ENCODE peak calls at places on chromosome 10, in seven cellular contexts. One of them, this sample, is unnamed.

GRCh38 chr10:70374775-70375614 is 7.4 kb downstream of the LRRC20 start:
- DNase-seq in fibroblast of mammary gland: no peak
- DNase-seq in transverse colon: no peak
- DNase-seq in breast epithelium: no peak
- DNase-seq in BJ: no peak
- DNase-seq in psoas muscle: no peak
- DNase-seq in IMR-90: peak; percentile 51
- DNase-seq in this sample: no peak

GRCh38 chr10:129040377-129040776 is 426.7 kb upstream of the MGMT start:
- DNase-seq in fibroblast of mammary gland: no peak
- DNase-seq in transverse colon: no peak
- DNase-seq in breast epithelium: no peak
- DNase-seq in BJ: no peak
- DNase-seq in psoas muscle: no peak
- DNase-seq in IMR-90: no peak
- DNase-seq in this sample: no peak

GRCh38 chr10:84008878-84009277 is 130.4 kb upstream of the GHITM start:
- DNase-seq in fibroblast of mammary gland: peak; percentile 1
- DNase-seq in transverse colon: peak; percentile 41
- DNase-seq in breast epithelium: no peak
- DNase-seq in BJ: no peak
- DNase-seq in psoas muscle: no peak
- DNase-seq in IMR-90: no peak
- DNase-seq in this sample: no peak

GRCh38 chr10:79502561-79503309 is 9.6 kb upstream of the EIF5AL1 start:
- DNase-seq in fibroblast of mammary gland: no peak
- DNase-seq in transverse colon: no peak
- DNase-seq in breast epithelium: peak; percentile 28
- DNase-seq in BJ: no peak
- DNase-seq in psoas muscle: no peak
- DNase-seq in IMR-90: no peak
- DNase-seq in this sample: no peak

GRCh38 chr10:116621476-116621875 is 723 bp downstream of the PNLIPRP2 start:
- DNase-seq in fibroblast of mammary gland: no peak
- DNase-seq in transverse colon: no peak
- DNase-seq in breast epithelium: no peak
- DNase-seq in BJ: no peak
- DNase-seq in psoas muscle: no peak
- DNase-seq in IMR-90: no peak
- DNase-seq in this sample: no peak

GRCh38 chr10:91924212-91925021 is 847 bp downstream of the BTAF1 start:
- DNase-seq in fibroblast of mammary gland: peak; percentile 18
- DNase-seq in transverse colon: no peak
- DNase-seq in breast epithelium: no peak
- DNase-seq in BJ: no peak
- DNase-seq in psoas muscle: no peak
- DNase-seq in IMR-90: peak; percentile 10
- DNase-seq in this sample: no peak

GRCh38 chr10:37860494-37861190 is 3.2 kb upstream of the ZNF248 start:
- DNase-seq in fibroblast of mammary gland: peak; percentile 88
- DNase-seq in transverse colon: peak; percentile 10
- DNase-seq in breast epithelium: no peak
- DNase-seq in BJ: peak; percentile 40
- DNase-seq in psoas muscle: no peak
- DNase-seq in IMR-90: peak; percentile 82
- DNase-seq in this sample: no peak

GRCh38 chr10:37703074-37703473 is 154.3 kb downstream of the ZNF248 start:
- DNase-seq in fibroblast of mammary gland: no peak
- DNase-seq in transverse colon: no peak
- DNase-seq in breast epithelium: no peak
- DNase-seq in BJ: no peak
- DNase-seq in psoas muscle: no peak
- DNase-seq in IMR-90: no peak
- DNase-seq in this sample: no peak

GRCh38 chr10:111837089-111837488 is 346.5 kb downstream of the GPAM start:
- DNase-seq in fibroblast of mammary gland: no peak
- DNase-seq in transverse colon: no peak
- DNase-seq in breast epithelium: no peak
- DNase-seq in BJ: no peak
- DNase-seq in psoas muscle: no peak
- DNase-seq in IMR-90: no peak
- DNase-seq in this sample: no peak

GRCh38 chr10:132710036-132710686 is 75.8 kb downstream of the NKX6-2 start:
- DNase-seq in fibroblast of mammary gland: no peak
- DNase-seq in transverse colon: no peak
- DNase-seq in breast epithelium: no peak
- DNase-seq in BJ: no peak
- DNase-seq in psoas muscle: peak; percentile 44
- DNase-seq in IMR-90: no peak
- DNase-seq in this sample: no peak

GRCh38 chr10:88933584-88933983 is 19.0 kb downstream of the ACTA2 start:
- DNase-seq in fibroblast of mammary gland: no peak
- DNase-seq in transverse colon: no peak
- DNase-seq in breast epithelium: no peak
- DNase-seq in BJ: no peak
- DNase-seq in psoas muscle: no peak
- DNase-seq in IMR-90: no peak
- DNase-seq in this sample: no peak

GRCh38 chr10:88938039-88938438 is 14.5 kb downstream of the ACTA2 start:
- DNase-seq in fibroblast of mammary gland: no peak
- DNase-seq in transverse colon: no peak
- DNase-seq in breast epithelium: no peak
- DNase-seq in BJ: no peak
- DNase-seq in psoas muscle: no peak
- DNase-seq in IMR-90: no peak
- DNase-seq in this sample: no peak

GRCh38 chr10:88931548-88931947 is 21.0 kb downstream of the ACTA2 start:
- DNase-seq in fibroblast of mammary gland: no peak
- DNase-seq in transverse colon: no peak
- DNase-seq in breast epithelium: no peak
- DNase-seq in BJ: no peak
- DNase-seq in psoas muscle: no peak
- DNase-seq in IMR-90: peak; percentile 25
- DNase-seq in this sample: no peak

GRCh38 chr10:88932539-88933256 is 19.9 kb downstream of the ACTA2 start:
- DNase-seq in fibroblast of mammary gland: peak; percentile 84
- DNase-seq in transverse colon: peak; percentile 38
- DNase-seq in breast epithelium: peak; percentile 82
- DNase-seq in BJ: peak; percentile 71
- DNase-seq in psoas muscle: peak; percentile 54
- DNase-seq in IMR-90: peak; percentile 87
- DNase-seq in this sample: peak; percentile 70

GRCh38 chr10:88934900-88935672 is 17.5 kb downstream of the ACTA2 start:
- DNase-seq in fibroblast of mammary gland: peak; percentile 86
- DNase-seq in transverse colon: peak; percentile 84
- DNase-seq in breast epithelium: peak; percentile 84
- DNase-seq in BJ: no peak
- DNase-seq in psoas muscle: peak; percentile 76
- DNase-seq in IMR-90: peak; percentile 82
- DNase-seq in this sample: peak; percentile 84
- TF ChIP-seq CTCF in fibroblast of mammary gland: peak; percentile 95
- TF ChIP-seq CTCF in transverse colon: peak; percentile 81
- TF ChIP-seq CTCF in breast epithelium: peak; percentile 82
- TF ChIP-seq CTCF in BJ: peak; percentile 91
- TF ChIP-seq CTCF in psoas muscle: peak; percentile 72
- TF ChIP-seq CTCF in IMR-90: peak; percentile 81
- TF ChIP-seq CTCF in this sample: peak; percentile 85

DNA sequence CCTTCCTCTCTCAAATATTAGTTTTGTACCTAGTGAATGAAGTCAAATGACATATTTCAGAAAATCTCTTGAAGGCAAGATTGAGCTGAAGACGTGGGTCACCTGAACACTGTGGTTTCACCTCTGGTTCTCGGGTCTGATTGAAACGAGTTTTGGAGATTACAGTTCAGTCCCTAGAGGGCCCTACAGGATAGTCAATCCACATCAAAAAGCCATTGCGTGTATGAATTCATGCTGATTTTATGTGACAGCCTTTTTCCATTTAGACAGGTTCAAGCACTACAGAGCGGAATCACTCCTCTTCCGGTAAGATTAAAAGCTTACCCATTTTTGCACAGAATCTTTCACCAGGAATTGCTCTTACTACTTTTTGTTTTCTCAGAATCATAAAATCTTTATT is 62.2 kb downstream of the VIM start:
- DNase-seq in fibroblast of mammary gland: peak; percentile 25
- DNase-seq in transverse colon: no peak
- DNase-seq in breast epithelium: no peak
- DNase-seq in BJ: no peak
- DNase-seq in psoas muscle: no peak
- DNase-seq in IMR-90: peak; percentile 8
- DNase-seq in this sample: no peak
- TF ChIP-seq CTCF in fibroblast of mammary gland: peak; percentile 24
- TF ChIP-seq CTCF in transverse colon: no peak
- TF ChIP-seq CTCF in breast epithelium: no peak
- TF ChIP-seq CTCF in BJ: no peak
- TF ChIP-seq CTCF in psoas muscle: peak; percentile 6
- TF ChIP-seq CTCF in IMR-90: peak; percentile 21
- TF ChIP-seq CTCF in this sample: no peak

GRCh38 chr10:26725837-26726727 is 28.6 kb downstream of the PDSS1 start:
- DNase-seq in fibroblast of mammary gland: peak; percentile 69
- DNase-seq in transverse colon: peak; percentile 63
- DNase-seq in breast epithelium: no peak
- DNase-seq in BJ: no peak
- DNase-seq in psoas muscle: peak; percentile 77
- DNase-seq in IMR-90: peak; percentile 67
- DNase-seq in this sample: no peak

GRCh38 chr10:26727005-26727404 is 29.5 kb downstream of the PDSS1 start:
- DNase-seq in fibroblast of mammary gland: no peak
- DNase-seq in transverse colon: no peak
- DNase-seq in breast epithelium: no peak
- DNase-seq in BJ: no peak
- DNase-seq in psoas muscle: no peak
- DNase-seq in IMR-90: no peak
- DNase-seq in this sample: no peak

GRCh38 chr10:26730548-26730947 is 33.0 kb downstream of the PDSS1 start:
- DNase-seq in fibroblast of mammary gland: no peak
- DNase-seq in transverse colon: no peak
- DNase-seq in breast epithelium: no peak
- DNase-seq in BJ: no peak
- DNase-seq in psoas muscle: no peak
- DNase-seq in IMR-90: no peak
- DNase-seq in this sample: no peak

GRCh38 chr10:26729395-26729794 is 31.9 kb downstream of the PDSS1 start:
- DNase-seq in fibroblast of mammary gland: no peak
- DNase-seq in transverse colon: no peak
- DNase-seq in breast epithelium: no peak
- DNase-seq in BJ: no peak
- DNase-seq in psoas muscle: no peak
- DNase-seq in IMR-90: no peak
- DNase-seq in this sample: no peak

GRCh38 chr10:26728957-26729356 is 31.5 kb downstream of the PDSS1 start:
- DNase-seq in fibroblast of mammary gland: no peak
- DNase-seq in transverse colon: no peak
- DNase-seq in breast epithelium: no peak
- DNase-seq in BJ: no peak
- DNase-seq in psoas muscle: no peak
- DNase-seq in IMR-90: no peak
- DNase-seq in this sample: no peak
- TF ChIP-seq CTCF in fibroblast of mammary gland: no peak
- TF ChIP-seq CTCF in transverse colon: no peak
- TF ChIP-seq CTCF in breast epithelium: no peak
- TF ChIP-seq CTCF in BJ: no peak
- TF ChIP-seq CTCF in psoas muscle: no peak
- TF ChIP-seq CTCF in IMR-90: peak; percentile 14
- TF ChIP-seq CTCF in this sample: no peak

DNA sequence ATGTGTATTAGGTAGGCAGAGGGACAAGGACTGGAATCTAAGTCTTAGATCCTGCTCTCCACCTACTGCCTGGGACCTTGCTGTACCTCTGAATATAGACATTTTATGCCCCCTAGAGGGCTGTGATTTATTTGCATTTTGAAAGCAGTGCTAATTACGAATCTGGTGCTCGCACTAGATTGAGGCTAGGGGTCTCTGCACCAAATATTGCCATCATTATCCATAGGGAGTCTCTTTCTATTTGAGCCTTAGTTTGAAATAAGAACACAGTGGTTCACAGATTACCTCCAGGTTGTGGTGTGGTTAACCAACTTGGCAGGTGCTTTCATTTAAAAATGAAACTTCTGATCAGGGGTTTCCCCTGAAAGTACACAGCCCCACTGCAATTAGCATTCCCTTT is 41.8 kb downstream of the CNNM1 start:
- DNase-seq in fibroblast of mammary gland: peak; percentile 55
- DNase-seq in transverse colon: no peak
- DNase-seq in breast epithelium: no peak
- DNase-seq in BJ: no peak
- DNase-seq in psoas muscle: no peak
- DNase-seq in IMR-90: peak; percentile 23
- DNase-seq in this sample: no peak
- TF ChIP-seq CTCF in fibroblast of mammary gland: peak; percentile 54
- TF ChIP-seq CTCF in transverse colon: peak; percentile 25
- TF ChIP-seq CTCF in breast epithelium: no peak
- TF ChIP-seq CTCF in BJ: peak; percentile 56
- TF ChIP-seq CTCF in psoas muscle: no peak
- TF ChIP-seq CTCF in IMR-90: peak; percentile 42
- TF ChIP-seq CTCF in this sample: no peak

GRCh38 chr10:110353244-110354119 is 48.8 kb upstream of the SMNDC1 start:
- DNase-seq in fibroblast of mammary gland: peak; percentile 99
- DNase-seq in transverse colon: peak; percentile 28
- DNase-seq in breast epithelium: peak; percentile 49
- DNase-seq in BJ: peak; percentile 71
- DNase-seq in psoas muscle: no peak
- DNase-seq in IMR-90: peak; percentile 99
- DNase-seq in this sample: no peak
- TF ChIP-seq CTCF in fibroblast of mammary gland: peak; percentile 26
- TF ChIP-seq CTCF in transverse colon: no peak
- TF ChIP-seq CTCF in breast epithelium: no peak
- TF ChIP-seq CTCF in BJ: peak; percentile 42
- TF ChIP-seq CTCF in psoas muscle: no peak
- TF ChIP-seq CTCF in IMR-90: peak; percentile 27
- TF ChIP-seq CTCF in this sample: no peak

DNA sequence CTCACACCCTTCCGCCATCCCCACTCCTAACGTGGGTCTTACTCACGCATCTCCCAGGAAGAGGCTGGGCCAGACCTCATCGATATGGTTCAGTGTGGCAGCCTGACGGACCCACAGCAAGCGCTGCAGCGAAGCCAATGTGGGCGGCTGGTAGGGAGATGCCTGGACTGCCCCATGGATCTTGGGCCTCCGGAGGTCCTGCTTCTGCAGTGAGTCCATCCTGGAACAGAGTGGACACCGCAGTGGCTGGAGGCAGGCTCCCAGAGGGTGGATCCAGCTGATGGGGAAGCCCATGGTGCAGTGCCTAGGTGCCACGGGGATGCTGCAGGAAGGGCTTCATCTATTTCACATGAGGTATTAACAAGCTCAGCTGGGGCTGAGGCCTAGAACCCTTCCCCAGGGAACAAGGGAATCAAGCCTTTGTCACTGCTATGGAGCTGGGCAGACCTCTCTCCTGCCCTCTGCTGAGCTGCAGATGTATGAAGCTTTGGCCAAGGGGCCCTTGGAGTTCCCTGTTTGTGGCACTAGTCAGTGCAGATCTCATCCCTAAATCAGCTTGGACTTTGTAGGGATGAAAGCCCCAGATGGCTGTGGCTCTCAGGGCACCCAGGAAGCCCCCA is 13.7 kb upstream of the SAMD8 start:
- DNase-seq in fibroblast of mammary gland: peak; percentile 31
- DNase-seq in transverse colon: no peak
- DNase-seq in breast epithelium: no peak
- DNase-seq in BJ: no peak
- DNase-seq in psoas muscle: no peak
- DNase-seq in IMR-90: peak; percentile 26
- DNase-seq in this sample: no peak
- TF ChIP-seq CTCF in fibroblast of mammary gland: peak; percentile 41
- TF ChIP-seq CTCF in transverse colon: no peak
- TF ChIP-seq CTCF in breast epithelium: no peak
- TF ChIP-seq CTCF in BJ: peak; percentile 59
- TF ChIP-seq CTCF in psoas muscle: no peak
- TF ChIP-seq CTCF in IMR-90: peak; percentile 39
- TF ChIP-seq CTCF in this sample: no peak